ENCODE peak calls at places on chromosomes 11 and 22, in five cellular contexts. One of them, this sample, is unnamed.

GRCh38 chr11:75762885-75763284 is 5.7 kb upstream of the DGAT2 start:
- DNase-seq in lung: no peak
- DNase-seq in EL: no peak
- DNase-seq in pancreas: no peak
- DNase-seq in HuH-7: no peak
- DNase-seq in this sample: no peak

GRCh38 chr11:57779275-57779674 is 17.7 kb downstream of the CTNND1 start:
- DNase-seq in HuH-7: no peak
- DNase-seq in pancreas: no peak
- DNase-seq in EL: peak; percentile 70
- DNase-seq in lung: no peak
- DNase-seq in this sample: no peak

GRCh38 chr22:32804036-32804435 is 2.5 kb downstream of the TIMP3 start:
- DNase-seq in HuH-7: no peak
- DNase-seq in EL: peak; percentile 81
- DNase-seq in lung: no peak
- DNase-seq in pancreas: no peak
- DNase-seq in this sample: no peak

GRCh38 chr22:20080776-20081654 is 974 bp downstream of the DGCR8 start:
- DNase-seq in HuH-7: no peak
- DNase-seq in EL: peak; percentile 81
- DNase-seq in pancreas: peak; percentile 57
- DNase-seq in lung: no peak
- DNase-seq in this sample: no peak

GRCh38 chr11:44014968-44015623 is 32.7 kb upstream of the ACCSL start:
- DNase-seq in pancreas: no peak
- DNase-seq in EL: peak; percentile 39
- DNase-seq in HuH-7: no peak
- DNase-seq in lung: no peak
- DNase-seq in this sample: no peak

GRCh38 chr11:117823294-117823940 is 1.1 kb downstream of the FXYD2 start:
- DNase-seq in HuH-7: no peak
- DNase-seq in EL: no peak
- DNase-seq in pancreas: peak; percentile 61
- DNase-seq in lung: no peak
- DNase-seq in this sample: no peak

GRCh38 chr11:119739021-119739703 is 10.2 kb upstream of the NECTIN1 start:
- DNase-seq in lung: no peak
- DNase-seq in EL: no peak
- DNase-seq in HuH-7: no peak
- DNase-seq in pancreas: no peak
- DNase-seq in this sample: no peak

GRCh38 chr22:40421941-40422340 is 51.5 kb downstream of the SGSM3 start:
- DNase-seq in EL: no peak
- DNase-seq in HuH-7: no peak
- DNase-seq in lung: no peak
- DNase-seq in pancreas: no peak
- DNase-seq in this sample: no peak

GRCh38 chr22:23509571-23510302 is 70.4 kb downstream of the IGLL1 start:
- DNase-seq in EL: peak; percentile 43
- DNase-seq in lung: no peak
- DNase-seq in HuH-7: no peak
- DNase-seq in pancreas: no peak
- DNase-seq in this sample: no peak